ENCODE peak calls at places on chromosomes 16 and 17, in four cellular contexts. I is Caco-2, R is HCT116, Y is IMR-90. Z is an unnamed sample.
A peak's percentile ranks its signal among the peaks of the same experiment; 100 is the strongest.

GRCh38 chr16:57009641-57010170 is 20.3 kb downstream of the NLRC5 start:
- DNase-seq in I (no peak), R (no peak), Y (no peak), Z (no peak)

GRCh38 chr16:75011634-75012307 is 12.9 kb downstream of the ZNRF1 start:
- DNase-seq in I (no peak), R (peak; percentile 75), Y (peak; percentile 92), Z (no peak)

GRCh38 chr17:30225919-30226553 is 9.5 kb downstream of the SLC6A4 start:
- DNase-seq in I (peak; percentile 93), R (no peak), Y (no peak), Z (no peak)

GRCh38 chr17:77769215-77769614 is 189.3 kb upstream of the TNRC6C start:
- DNase-seq in I (no peak), R (no peak), Y (peak; percentile 6), Z (peak; percentile 4)

GRCh38 chr17:40607641-40608040 is 40.0 kb downstream of the SMARCE1 start:
- DNase-seq in I (no peak), R (no peak), Y (no peak), Z (no peak)

GRCh38 chr16:89363621-89364393 is 126.6 kb downstream of the ANKRD11 start:
- DNase-seq in I (no peak), R (peak; percentile 76), Y (peak; percentile 86), Z (no peak)

GRCh38 chr16:57628008-57628781 is at the start of gene ADGRG1:
- DNase-seq in I (no peak), R (peak; percentile 71), Y (peak; percentile 97), Z (no peak)

GRCh38 chr17:32445075-32445427 is 741 bp downstream of the PSMD11 start:
- DNase-seq in I (peak; percentile 59), R (no peak), Y (peak; percentile 71), Z (no peak)

GRCh38 chr16:17633146-17633966 is 162.6 kb upstream of the XYLT1 start:
- DNase-seq in I (no peak), R (no peak), Y (no peak), Z (no peak)

GRCh38 chr17:7215652-7216139 is 3.9 kb downstream of the DLG4 start:
- DNase-seq in I (no peak), R (no peak), Y (peak; percentile 14), Z (no peak)

GRCh38 chr17:63430223-63430622 is 15.9 kb downstream of the CYB561 start:
- DNase-seq in I (peak; percentile 22), R (no peak), Y (no peak), Z (no peak)

GRCh38 chr16:88974080-88974479 is 2.9 kb downstream of the CBFA2T3 start:
- DNase-seq in I (no peak), R (no peak), Y (no peak), Z (no peak)

GRCh38 chr16:85681255-85681654 is 7.5 kb downstream of the GINS2 start:
- DNase-seq in I (no peak), R (no peak), Y (no peak), Z (peak; percentile 92)

GRCh38 chr17:80035687-80035936 is at the start of gene TBC1D16:
- DNase-seq in I (no peak), R (no peak), Y (no peak), Z (no peak)

GRCh38 chr17:82065193-82065637 is 389 bp downstream of the DUS1L start:
- DNase-seq in I (no peak), R (no peak), Y (peak; percentile 24), Z (no peak)

GRCh38 chr17:49488612-49489011 is 6.5 kb upstream of the NGFR start:
- DNase-seq in I (no peak), R (no peak), Y (no peak), Z (no peak)

GRCh38 chr16:76226481-76226880 is 50.7 kb upstream of the CNTNAP4 start:
- DNase-seq in I (no peak), R (no peak), Y (no peak), Z (no peak)

GRCh38 chr17:45776896-45777295 is 7.2 kb upstream of the CRHR1 start:
- DNase-seq in I (no peak), R (no peak), Y (no peak), Z (no peak)

GRCh38 chr16:87056083-87056482 is 261.1 kb downstream of the C16orf95 start:
- DNase-seq in I (peak; percentile 20), R (no peak), Y (peak; percentile 60), Z (no peak)

GRCh38 chr17:63681530-63681929 is 18.4 kb downstream of the LIMD2 start:
- DNase-seq in I (no peak), R (no peak), Y (no peak), Z (no peak)

GRCh38 chr17:54901230-54901847 is 687 bp downstream of the TOM1L1 start:
- DNase-seq in I (no peak), R (peak; percentile 48), Y (peak; percentile 8), Z (peak; percentile 37)

GRCh38 chr17:18181358-18181757 is 2.3 kb upstream of the ALKBH5 start:
- DNase-seq in I (no peak), R (no peak), Y (peak; percentile 29), Z (no peak)

GRCh38 chr16:59909262-59909661 is 1175.1 kb upstream of the GOT2 start:
- DNase-seq in I (no peak), R (no peak), Y (no peak), Z (no peak)

GRCh38 chr17:78112508-78113471 is 15.8 kb downstream of the TMC6 start:
- DNase-seq in I (peak; percentile 78), R (peak; percentile 33), Y (peak; percentile 13), Z (no peak)

GRCh38 chr17:70947215-70947614 is 777.9 kb downstream of the KCNJ2 start:
- DNase-seq in I (no peak), R (no peak), Y (no peak), Z (no peak)

GRCh38 chr17:70947636-70948565 is 778.6 kb downstream of the KCNJ2 start:
- DNase-seq in I (no peak), R (no peak), Y (no peak), Z (no peak)

DNA sequence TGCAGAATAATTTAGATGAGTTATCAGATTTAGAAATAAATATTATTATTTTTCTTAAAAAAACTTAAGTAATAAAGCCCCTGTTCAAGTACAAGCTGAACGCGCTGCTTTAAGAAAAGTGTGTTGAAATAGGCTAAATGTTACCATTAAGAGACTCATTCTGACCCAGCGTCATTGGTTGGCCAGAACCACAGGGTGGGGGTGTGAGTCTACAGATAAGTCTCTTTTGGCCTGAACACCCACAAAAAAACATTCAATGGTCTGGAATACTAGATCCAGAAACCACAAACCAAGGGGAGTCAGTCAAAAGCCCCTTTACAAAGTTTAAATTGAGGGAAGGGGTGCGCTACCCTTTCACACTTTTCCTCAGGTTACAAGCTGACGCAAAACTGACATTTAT is 776.1 kb downstream of the KCNJ2 start:
- DNase-seq in I (no peak), R (no peak), Y (no peak), Z (no peak)
- TF ChIP-seq CTCF in I (no peak), R (no peak), Y (no peak), Z (no peak)

DNA sequence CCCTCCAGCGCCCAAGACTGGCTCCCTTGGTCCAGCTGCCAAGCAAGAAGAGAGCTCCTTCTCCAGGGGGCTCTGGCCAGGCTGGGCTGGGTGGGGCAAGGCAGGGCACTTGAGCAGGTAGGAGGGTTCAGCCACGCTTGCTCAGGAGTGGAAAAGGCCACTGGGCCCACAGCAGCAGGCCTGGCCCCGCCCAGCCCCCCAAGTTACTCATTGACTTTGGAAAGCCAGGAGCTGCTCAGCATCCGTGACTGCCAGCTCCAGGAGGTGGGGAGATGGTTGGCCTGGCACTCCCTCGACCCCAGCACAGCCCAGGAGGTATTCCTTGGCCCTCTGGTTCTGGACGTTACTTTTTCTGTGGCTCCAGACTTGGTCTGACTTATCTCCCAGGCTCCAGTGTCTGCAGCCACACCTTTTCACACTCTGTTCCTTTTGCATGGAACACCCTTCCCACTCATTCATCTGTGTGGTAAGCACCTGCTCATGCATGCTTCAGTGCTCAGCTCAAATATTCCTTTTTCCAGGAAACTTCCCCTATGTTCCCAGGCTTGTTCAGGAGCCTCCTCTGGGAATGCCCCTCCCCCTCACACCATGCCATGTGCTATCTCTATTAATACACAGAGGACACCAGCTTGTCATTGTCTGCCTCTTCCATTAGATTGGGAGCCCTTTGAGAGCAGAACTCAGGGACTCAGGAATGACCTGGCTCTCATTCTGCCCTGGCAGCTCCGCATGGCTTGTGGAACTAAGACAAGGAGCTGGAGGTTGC is at the start of gene CDH16:
- DNase-seq in I (no peak), R (no peak), Y (no peak), Z (no peak)
- H3K4me3 ChIP-seq in I (no peak within 1 kb of the TSS), R (no peak within 1 kb of the TSS), Y (no peak within 1 kb of the TSS), Z (no peak within 1 kb of the TSS)

GRCh38 chr17:47733047-47733413 is at the start of gene TBX21:
- DNase-seq in I (peak; percentile 93), R (peak; percentile 44), Y (no peak), Z (no peak)
- TF ChIP-seq CTCF in I (peak; percentile 89), R (peak; percentile 41), Y (peak; percentile 6), Z (peak; percentile 6)

GRCh38 chr16:1103649-1104005 is 7.6 kb upstream of the C1QTNF8 start:
- DNase-seq in I (no peak), R (no peak), Y (no peak), Z (no peak)

GRCh38 chr16:1102333-1102700 is 6.3 kb upstream of the C1QTNF8 start:
- DNase-seq in I (no peak), R (no peak), Y (no peak), Z (no peak)

GRCh38 chr16:1101573-1102332 is 5.7 kb upstream of the C1QTNF8 start:
- DNase-seq in I (no peak), R (no peak), Y (no peak), Z (no peak)

GRCh38 chr16:1101133-1101532 is 5.1 kb upstream of the C1QTNF8 start:
- DNase-seq in I (no peak), R (no peak), Y (no peak), Z (no peak)

DNA sequence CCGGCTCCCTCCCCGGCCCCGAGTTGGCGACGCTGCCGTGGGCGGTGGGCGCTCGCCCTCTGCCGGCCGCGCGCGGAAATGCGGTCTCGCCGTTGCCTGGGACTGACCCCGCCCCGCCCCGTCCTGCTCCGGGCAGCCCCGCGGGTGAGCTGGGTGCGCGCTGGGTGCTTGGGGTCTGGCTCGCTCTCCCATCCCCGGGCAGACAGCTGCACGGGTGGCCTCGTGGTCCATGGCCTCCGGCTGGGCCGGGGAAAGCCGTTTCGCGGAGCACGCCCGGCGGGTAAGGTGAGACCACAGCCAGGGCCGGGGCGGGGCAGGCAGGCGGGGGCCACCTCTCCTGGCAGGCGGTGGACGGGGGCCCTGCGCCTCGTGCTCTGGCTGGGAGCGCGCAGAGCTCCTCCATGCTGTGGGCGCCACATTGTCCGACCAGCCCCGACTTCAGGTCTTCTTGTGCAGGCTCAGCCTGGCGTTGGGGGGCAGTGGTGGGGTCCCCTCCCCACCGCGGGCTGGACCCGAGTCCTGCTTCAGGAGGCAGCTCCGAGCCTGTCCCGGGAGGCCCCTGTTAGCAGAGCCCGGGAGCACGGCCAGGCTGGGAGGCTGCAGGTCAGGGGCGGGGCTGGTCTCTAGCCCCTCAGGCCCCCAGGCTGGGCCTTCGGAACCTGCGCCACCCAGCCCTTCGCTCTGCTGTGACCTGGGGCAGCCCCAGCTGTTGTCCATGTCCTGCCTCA is 7.0 kb upstream of the C1QTNF8 start:
- DNase-seq in I (peak; percentile 53), R (no peak), Y (no peak), Z (no peak)
- H3K4me3 ChIP-seq in I (peak overlapping the region; percentile 48), R (peak overlapping the region; percentile 41), Y (no peak overlapping the region), Z (no peak overlapping the region)

DNA sequence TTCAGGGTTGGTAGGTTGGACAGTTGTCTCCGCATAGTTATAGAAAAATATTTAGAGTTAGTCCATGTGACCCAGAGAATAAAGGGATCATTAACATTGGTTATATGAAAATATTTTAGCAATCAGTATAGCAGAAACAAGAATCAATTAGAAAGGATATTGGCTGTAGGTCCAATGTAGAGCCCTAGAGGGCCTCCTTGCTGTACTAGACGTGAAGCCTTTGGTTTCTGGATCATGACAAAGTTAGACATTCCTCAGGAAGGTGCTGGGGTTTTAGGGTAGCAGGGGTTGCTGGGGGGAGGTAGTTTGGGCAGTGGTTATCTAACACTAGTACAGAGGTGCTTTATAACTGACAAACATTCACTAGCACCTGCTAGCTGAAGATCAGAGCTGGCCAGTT is 31.6 kb upstream of the ANKFN1 start:
- DNase-seq in I (no peak), R (no peak), Y (no peak), Z (no peak)
- TF ChIP-seq CTCF in I (peak; percentile 66), R (peak; percentile 5), Y (peak; percentile 36), Z (no peak)

GRCh38 chr17:73334771-73335513 is 23.1 kb upstream of the CDC42EP4 start:
- DNase-seq in I (no peak), R (no peak), Y (no peak), Z (no peak)
- H3K4me3 ChIP-seq in I (no peak overlapping the region), R (no peak overlapping the region), Y (no peak overlapping the region), Z (no peak overlapping the region)

Z was measured in LNCaP clone FGC.